ENCODE peak calls at places on chromosomes 11 and 22, in five cellular contexts. Z is heart left ventricle, R is MM.1S, B is K562, W is esophagus squamous epithelium. P is an unnamed sample.

GRCh38 chr22:35634015-35634414 is 14.2 kb upstream of the APOL6 start:
- DNase-seq in Z (no peak), R (peak), B (peak), W (no peak), P (no peak)

GRCh38 chr11:72231396-72232259 is 7.1 kb downstream of the INPPL1 start:
- DNase-seq in Z (peak), R (no peak), B (no peak), W (no peak), P (no peak)

GRCh38 chr11:79101736-79102135 is 339.1 kb downstream of the TENM4 start:
- DNase-seq in Z (no peak), R (no peak), B (no peak), W (no peak), P (no peak)

GRCh38 chr11:67119577-67120391 is 721 bp downstream of the KDM2A start:
- DNase-seq in Z (peak), R (peak), B (peak), W (no peak), P (peak)

GRCh38 chr11:64086263-64086938 is 50.7 kb downstream of the FLRT1 start:
- DNase-seq in Z (peak), R (no peak), B (no peak), W (no peak), P (peak)

GRCh38 chr11:65791719-65792213 is 4.9 kb downstream of the OVOL1 start:
- DNase-seq in Z (no peak), R (peak), B (no peak), W (no peak), P (no peak)

GRCh38 chr11:81548123-81548522 is 1185.5 kb downstream of the FAM181B start:
- DNase-seq in Z (no peak), R (no peak), B (no peak), W (no peak), P (no peak)

GRCh38 chr11:91308069-91308468 is 916.5 kb upstream of the FAT3 start:
- DNase-seq in Z (no peak), R (no peak), B (no peak), W (no peak), P (no peak)

GRCh38 chr11:532512-533048 is 2.8 kb downstream of the HRAS start:
- DNase-seq in Z (no peak), R (no peak), B (no peak), W (no peak), P (no peak)

DNA sequence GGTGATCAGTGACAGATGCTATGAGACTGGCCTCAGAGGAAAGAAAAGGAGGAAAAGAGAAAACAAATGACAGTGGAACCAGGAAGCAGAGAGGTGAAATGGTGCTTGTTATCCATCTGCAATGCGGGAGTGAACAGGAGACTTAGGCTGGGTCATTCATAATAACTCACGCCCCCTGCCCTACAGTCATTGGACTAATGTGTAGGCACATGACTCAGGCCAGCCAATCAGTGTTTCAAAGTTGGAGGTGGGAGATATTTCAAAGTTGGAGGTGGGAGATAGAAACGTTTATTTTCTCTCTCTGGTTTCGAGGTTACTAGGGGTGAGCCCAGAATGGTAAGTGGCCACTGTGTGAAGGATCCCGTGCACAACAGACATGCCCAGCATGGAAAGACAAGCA is 30.3 kb downstream of the SLC22A6 start:
- DNase-seq in Z (no peak), R (no peak), B (peak), W (no peak), P (no peak)
- TF ChIP-seq CTCF in Z (no peak), R (no peak), B (no peak), W (no peak), P (no peak)

DNA sequence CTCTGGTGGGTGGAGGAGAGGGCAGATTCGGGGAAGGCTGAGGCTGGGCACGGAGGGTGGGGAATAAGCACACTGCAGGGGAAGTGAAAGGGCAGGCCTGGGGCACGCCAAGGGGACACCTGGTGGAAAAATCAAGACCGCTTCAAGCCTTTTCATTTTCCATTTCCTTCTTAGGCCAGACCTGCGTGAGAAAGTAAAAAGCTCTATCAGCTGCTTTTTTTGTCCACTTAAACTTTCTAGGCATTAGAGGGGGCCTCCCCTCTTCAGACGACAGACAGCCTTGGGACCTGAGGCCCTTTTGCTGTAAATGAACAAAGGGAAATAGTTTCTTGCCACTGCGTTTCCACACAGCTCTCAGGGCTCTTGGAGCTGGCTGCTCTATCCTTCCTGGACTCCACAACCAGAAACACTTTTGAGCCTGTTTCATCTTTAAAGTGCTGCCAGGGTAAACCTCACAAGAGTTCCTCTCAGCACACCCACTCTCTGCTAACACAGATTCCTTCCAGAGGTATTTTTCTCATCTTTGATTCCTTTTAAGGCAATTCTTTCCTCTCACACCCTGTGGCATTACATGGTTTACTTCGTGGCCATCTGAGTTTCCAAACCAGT is 25.0 kb upstream of the SERPIND1 start:
- DNase-seq in Z (no peak), R (peak), B (no peak), W (no peak), P (peak)
- TF ChIP-seq CTCF in Z (no peak), R (no peak), B (no peak), W (no peak), P (no peak)

DNA sequence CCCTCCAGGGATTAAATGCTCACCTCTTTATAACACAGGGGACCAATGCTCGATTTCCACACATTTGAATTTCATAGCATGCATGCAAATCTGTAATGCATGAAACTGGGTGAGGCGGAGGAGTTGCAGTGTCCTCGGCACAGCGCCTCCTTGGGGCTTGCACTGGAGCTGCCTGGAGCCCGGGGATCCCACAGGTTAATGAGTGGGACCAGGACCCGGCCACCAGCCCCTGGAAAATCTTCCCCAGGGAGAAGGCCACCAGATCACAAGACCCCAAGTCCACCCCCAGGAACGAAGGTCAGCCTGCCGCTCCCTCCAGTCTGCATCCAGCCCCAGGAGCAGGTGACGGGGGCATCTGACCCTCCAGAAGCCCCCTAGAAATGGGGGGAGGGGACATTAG is 119.1 kb downstream of the MN1 start:
- DNase-seq in Z (no peak), R (no peak), B (peak), W (no peak), P (peak)
- TF ChIP-seq CTCF in Z (no peak), R (no peak), B (peak), W (peak), P (peak)

DNA sequence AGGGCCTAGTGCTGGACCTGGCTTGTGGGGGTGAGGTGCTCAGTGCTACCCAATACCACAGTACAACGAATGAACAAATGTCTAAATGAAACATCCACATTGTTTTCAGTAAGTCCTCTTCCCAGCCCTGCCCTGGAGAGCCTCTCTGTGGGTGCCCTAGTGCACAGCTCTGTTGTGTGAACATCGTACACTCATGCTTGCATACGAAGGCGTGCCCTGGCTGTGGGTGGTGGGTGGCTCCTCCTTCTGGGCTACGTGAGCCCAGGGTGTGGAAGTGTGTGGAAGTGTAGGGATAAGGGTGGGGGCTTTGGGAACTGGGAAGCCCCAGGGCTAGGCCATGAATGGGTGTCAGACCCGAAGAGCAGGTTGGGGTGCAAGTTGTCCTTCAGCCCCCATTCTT is 592 bp upstream of the NLRX1 start:
- DNase-seq in Z (no peak), R (no peak), B (no peak), W (no peak), P (no peak)
- TF ChIP-seq CTCF in Z (no peak), R (no peak), B (no peak), W (no peak), P (no peak)

GRCh38 chr11:33631749-33632091 is 68.9 kb downstream of the C11orf91 start:
- DNase-seq in Z (no peak), R (no peak), B (no peak), W (no peak), P (no peak)

GRCh38 chr11:33634291-33634834 is 66.3 kb downstream of the C11orf91 start:
- DNase-seq in Z (no peak), R (no peak), B (no peak), W (no peak), P (no peak)

GRCh38 chr11:33633251-33634003 is 67.2 kb downstream of the C11orf91 start:
- DNase-seq in Z (no peak), R (no peak), B (no peak), W (no peak), P (no peak)

GRCh38 chr11:33635161-33635560 is 65.5 kb downstream of the C11orf91 start:
- DNase-seq in Z (peak), R (no peak), B (no peak), W (no peak), P (no peak)

GRCh38 chr11:33630936-33631748 is 69.5 kb downstream of the C11orf91 start:
- DNase-seq in Z (no peak), R (no peak), B (no peak), W (no peak), P (no peak)
- TF ChIP-seq CTCF in Z (no peak), R (no peak), B (no peak), W (no peak), P (no peak)

GRCh38 chr22:39707351-39707750 is 136.8 kb downstream of the CACNA1I start:
- DNase-seq in Z (no peak), R (no peak), B (no peak), W (no peak), P (no peak)

GRCh38 chr22:39706406-39707150 is 136.0 kb downstream of the CACNA1I start:
- DNase-seq in Z (no peak), R (no peak), B (peak), W (no peak), P (no peak)

GRCh38 chr22:39700565-39700964 is 130.0 kb downstream of the CACNA1I start:
- DNase-seq in Z (no peak), R (no peak), B (no peak), W (no peak), P (no peak)

GRCh38 chr22:39705386-39705785 is 134.8 kb downstream of the CACNA1I start:
- DNase-seq in Z (no peak), R (no peak), B (no peak), W (no peak), P (no peak)

DNA sequence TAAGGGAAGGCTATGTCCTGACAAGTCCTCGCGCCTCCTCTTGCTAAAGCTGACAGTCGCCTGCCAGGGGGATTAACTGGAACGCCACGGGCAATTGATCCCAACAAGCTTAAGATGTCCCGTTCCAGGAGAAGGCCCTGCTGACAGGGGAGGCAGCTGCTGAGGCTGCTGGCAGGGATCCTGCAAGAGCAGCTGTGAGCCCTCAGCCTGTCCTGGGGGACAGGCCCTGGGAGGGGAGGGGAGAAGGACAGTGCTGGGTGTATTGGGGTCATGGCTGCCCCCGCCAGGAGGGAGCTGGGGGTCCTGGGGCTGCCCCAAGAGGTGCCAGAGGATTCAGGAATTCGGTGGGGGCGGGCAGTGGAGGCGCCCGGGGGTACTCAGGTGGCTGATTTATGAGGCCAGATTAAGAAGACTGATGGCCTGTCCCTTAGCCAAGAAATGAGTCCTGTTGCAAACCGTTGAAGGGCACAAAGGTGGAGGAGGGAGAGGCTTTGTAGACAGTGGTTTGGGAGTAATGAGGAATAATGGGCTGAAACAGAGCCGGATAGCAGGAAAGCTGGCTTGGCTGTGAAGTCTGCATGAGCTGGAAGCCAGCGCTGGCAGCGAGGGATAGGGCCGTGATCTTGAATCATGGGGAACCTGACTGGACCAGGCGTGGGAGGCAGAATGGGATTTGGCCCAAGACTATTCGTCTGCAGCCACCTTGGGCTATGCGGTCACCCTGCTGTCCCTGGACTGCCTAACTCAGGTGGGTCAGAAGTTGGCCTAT is 133.5 kb downstream of the CACNA1I start:
- DNase-seq in Z (no peak), R (no peak), B (no peak), W (no peak), P (no peak)
- TF ChIP-seq CTCF in Z (no peak), R (no peak), B (no peak), W (no peak), P (no peak)

GRCh38 chr22:22400099-22400498 is 108.4 kb downstream of the ZNF280B start:
- DNase-seq in Z (no peak), R (no peak), B (no peak), W (no peak), P (no peak)
- TF ChIP-seq CTCF in Z (no peak), R (peak), B (no peak), W (no peak), P (no peak)

DNA sequence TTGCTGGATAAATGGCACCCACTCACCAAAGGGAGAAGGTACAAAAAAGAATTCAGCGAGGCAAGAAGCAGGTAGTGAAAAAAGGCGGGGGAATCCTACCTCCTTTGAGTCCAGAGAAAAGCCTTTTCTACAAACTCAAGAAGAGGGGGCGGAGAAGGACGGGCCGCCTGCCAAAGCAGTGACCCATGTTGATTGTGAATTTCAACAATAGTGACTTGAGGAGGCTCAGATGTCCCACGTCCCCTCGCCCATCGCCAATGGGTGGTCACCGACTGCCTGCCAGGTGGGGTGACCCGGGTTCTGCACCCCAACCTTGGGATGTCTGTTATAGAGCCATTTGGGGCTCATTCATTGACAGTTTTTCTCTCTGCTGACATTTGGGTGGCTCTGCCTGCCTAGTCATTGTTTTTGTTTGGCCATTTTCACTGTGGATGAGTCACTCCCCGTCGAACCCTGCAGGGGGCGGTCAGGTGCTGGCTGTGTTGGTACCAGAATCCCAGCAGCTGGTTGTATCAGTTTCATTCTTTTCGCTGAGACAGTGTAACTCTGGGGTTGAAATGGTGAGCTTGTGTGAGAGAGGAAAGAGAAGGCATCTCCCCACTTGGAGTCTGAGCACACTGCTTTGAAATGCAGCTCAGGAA is 163.4 kb upstream of the NCAM1 start:
- DNase-seq in Z (no peak), R (peak), B (peak), W (no peak), P (no peak)
- TF ChIP-seq CTCF in Z (no peak), R (peak), B (peak), W (peak), P (peak)

P was measured in cardiac muscle cell.